ENCODE peak calls at places on chromosome 2, in seven cellular contexts. One of them, this sample, is unnamed.

GRCh38 chr2:73004889-73005596 is 66.5 kb downstream of the SFXN5 start:
- DNase-seq in cardiac muscle cell: no peak
- DNase-seq in effector memory CD4-positive, alpha-beta T cell: no peak
- DNase-seq in colonic mucosa: no peak
- DNase-seq in left ventricle myocardium inferior: no peak
- DNase-seq in HCT116: no peak
- DNase-seq in GM23248: no peak
- DNase-seq in this sample: no peak

GRCh38 chr2:42169869-42170465 is 814 bp downstream of the EML4 start:
- DNase-seq in GM23248: peak; percentile 39
- DNase-seq in cardiac muscle cell: no peak
- DNase-seq in effector memory CD4-positive, alpha-beta T cell: no peak
- DNase-seq in colonic mucosa: no peak
- DNase-seq in HCT116: no peak
- DNase-seq in left ventricle myocardium inferior: no peak
- DNase-seq in this sample: peak; percentile 31

GRCh38 chr2:11175293-11175795 is 20.1 kb downstream of the SLC66A3 start:
- DNase-seq in HCT116: no peak
- DNase-seq in left ventricle myocardium inferior: no peak
- DNase-seq in colonic mucosa: no peak
- DNase-seq in GM23248: peak; percentile 58
- DNase-seq in cardiac muscle cell: peak; percentile 81
- DNase-seq in effector memory CD4-positive, alpha-beta T cell: no peak
- DNase-seq in this sample: no peak

GRCh38 chr2:136243638-136244557 is 125.9 kb upstream of the CXCR4 start:
- DNase-seq in cardiac muscle cell: no peak
- DNase-seq in HCT116: no peak
- DNase-seq in left ventricle myocardium inferior: no peak
- DNase-seq in colonic mucosa: no peak
- DNase-seq in effector memory CD4-positive, alpha-beta T cell: no peak
- DNase-seq in GM23248: no peak
- DNase-seq in this sample: no peak

GRCh38 chr2:160666019-160666676 is 172.5 kb upstream of the RBMS1 start:
- DNase-seq in GM23248: peak; percentile 97
- DNase-seq in effector memory CD4-positive, alpha-beta T cell: no peak
- DNase-seq in left ventricle myocardium inferior: no peak
- DNase-seq in colonic mucosa: no peak
- DNase-seq in cardiac muscle cell: peak; percentile 98
- DNase-seq in HCT116: peak; percentile 77
- DNase-seq in this sample: no peak

GRCh38 chr2:232486558-232487384 is 863 bp downstream of the ECEL1 start:
- DNase-seq in effector memory CD4-positive, alpha-beta T cell: no peak
- DNase-seq in colonic mucosa: no peak
- DNase-seq in left ventricle myocardium inferior: peak; percentile 9
- DNase-seq in cardiac muscle cell: no peak
- DNase-seq in GM23248: no peak
- DNase-seq in HCT116: no peak
- DNase-seq in this sample: no peak

GRCh38 chr2:140947236-140947635 is 1183.6 kb downstream of the LRP1B start:
- DNase-seq in left ventricle myocardium inferior: no peak
- DNase-seq in colonic mucosa: no peak
- DNase-seq in effector memory CD4-positive, alpha-beta T cell: no peak
- DNase-seq in HCT116: no peak
- DNase-seq in GM23248: no peak
- DNase-seq in cardiac muscle cell: no peak
- DNase-seq in this sample: no peak

GRCh38 chr2:43139996-43140621 is 86.3 kb downstream of the ZFP36L2 start:
- DNase-seq in colonic mucosa: no peak
- DNase-seq in GM23248: no peak
- DNase-seq in HCT116: no peak
- DNase-seq in effector memory CD4-positive, alpha-beta T cell: no peak
- DNase-seq in left ventricle myocardium inferior: peak; percentile 64
- DNase-seq in cardiac muscle cell: peak; percentile 86
- DNase-seq in this sample: no peak

GRCh38 chr2:227479865-227480475 is 8.0 kb downstream of the AGFG1 start:
- DNase-seq in cardiac muscle cell: peak; percentile 83
- DNase-seq in GM23248: peak; percentile 65
- DNase-seq in colonic mucosa: no peak
- DNase-seq in effector memory CD4-positive, alpha-beta T cell: no peak
- DNase-seq in HCT116: no peak
- DNase-seq in left ventricle myocardium inferior: no peak
- DNase-seq in this sample: peak; percentile 14

GRCh38 chr2:3405876-3406275 is 26.4 kb downstream of the TRAPPC12 start:
- DNase-seq in GM23248: no peak
- DNase-seq in colonic mucosa: no peak
- DNase-seq in left ventricle myocardium inferior: peak; percentile 43
- DNase-seq in cardiac muscle cell: no peak
- DNase-seq in HCT116: no peak
- DNase-seq in effector memory CD4-positive, alpha-beta T cell: no peak
- DNase-seq in this sample: no peak

GRCh38 chr2:239776441-239777033 is 248.6 kb downstream of the NDUFA10 start:
- DNase-seq in HCT116: no peak
- DNase-seq in effector memory CD4-positive, alpha-beta T cell: no peak
- DNase-seq in cardiac muscle cell: no peak
- DNase-seq in colonic mucosa: no peak
- DNase-seq in left ventricle myocardium inferior: no peak
- DNase-seq in GM23248: no peak
- DNase-seq in this sample: no peak
- H3K4me1 ChIP-seq in HCT116: no peaks in the 10 kb centered on the region
- H3K4me1 ChIP-seq in effector memory CD4-positive, alpha-beta T cell: no peaks in the 10 kb centered on the region
- H3K4me1 ChIP-seq in cardiac muscle cell: no peaks in the 10 kb centered on the region
- H3K4me1 ChIP-seq in colonic mucosa: no peaks in the 10 kb centered on the region
- H3K4me1 ChIP-seq in left ventricle myocardium inferior: no peaks in the 10 kb centered on the region
- H3K4me1 ChIP-seq in GM23248: no peaks in the 10 kb centered on the region
- H3K4me1 ChIP-seq in this sample: no peaks in the 10 kb centered on the region

DNA sequence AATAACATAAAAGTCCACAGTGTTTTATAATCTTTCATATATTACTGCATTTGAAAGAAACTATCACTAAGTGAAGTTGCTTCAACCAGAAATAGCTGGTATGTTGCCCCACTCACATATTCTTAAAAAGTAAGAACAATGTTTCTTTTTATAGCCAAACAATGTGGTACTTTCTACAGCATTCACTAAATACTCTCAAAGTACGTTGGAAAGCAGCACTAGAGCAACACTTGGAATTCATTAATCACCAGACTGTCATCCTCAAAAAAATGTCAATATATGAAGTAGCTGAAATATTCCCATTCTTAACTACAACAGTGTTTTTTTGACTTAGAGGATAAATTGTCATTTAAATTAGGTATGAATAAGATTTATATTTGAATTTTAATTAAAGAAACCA is 32.8 kb downstream of the COBLL1 start:
- DNase-seq in left ventricle myocardium inferior: no peak
- DNase-seq in GM23248: peak; percentile 27
- DNase-seq in colonic mucosa: no peak
- DNase-seq in HCT116: no peak
- DNase-seq in effector memory CD4-positive, alpha-beta T cell: no peak
- DNase-seq in cardiac muscle cell: peak; percentile 19
- DNase-seq in this sample: no peak
- H3K4me3 ChIP-seq in left ventricle myocardium inferior: no peak overlapping the region
- H3K4me3 ChIP-seq in GM23248: no peak overlapping the region
- H3K4me3 ChIP-seq in colonic mucosa: no peak overlapping the region
- H3K4me3 ChIP-seq in HCT116: no peak overlapping the region
- H3K4me3 ChIP-seq in effector memory CD4-positive, alpha-beta T cell: no peak overlapping the region
- H3K4me3 ChIP-seq in cardiac muscle cell: no peak overlapping the region
- H3K4me3 ChIP-seq in this sample: no peak overlapping the region

DNA sequence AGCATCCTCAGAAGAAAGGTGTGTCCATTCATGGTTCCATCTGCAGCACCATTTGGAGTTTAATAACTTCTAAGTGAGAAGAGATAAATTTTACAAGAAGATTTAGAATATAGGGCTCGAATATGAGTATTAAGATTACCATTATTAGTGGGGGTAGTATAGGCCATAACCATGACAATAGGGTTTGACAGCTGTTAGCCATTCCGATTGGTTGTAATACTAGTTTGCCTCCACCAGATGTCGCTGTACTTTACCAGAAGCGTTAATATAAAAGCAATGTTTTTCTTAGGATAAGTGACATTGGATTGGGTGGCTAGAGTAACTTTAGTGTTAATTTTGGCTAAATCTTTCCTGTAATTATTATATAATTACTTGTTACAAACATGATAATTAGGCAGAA is 107.5 kb upstream of the SRD5A2 start:
- DNase-seq in GM23248: no peak
- DNase-seq in colonic mucosa: no peak
- DNase-seq in cardiac muscle cell: peak; percentile 15
- DNase-seq in HCT116: peak; percentile 23
- DNase-seq in left ventricle myocardium inferior: no peak
- DNase-seq in effector memory CD4-positive, alpha-beta T cell: no peak
- DNase-seq in this sample: no peak
- H3K9me3 ChIP-seq in GM23248: no peaks in the 10 kb centered on the region
- H3K9me3 ChIP-seq in colonic mucosa: no peaks in the 10 kb centered on the region
- H3K9me3 ChIP-seq in cardiac muscle cell: no peaks in the 10 kb centered on the region
- H3K9me3 ChIP-seq in HCT116: peaks cover 10% of the 10 kb centered on the region
- H3K9me3 ChIP-seq in left ventricle myocardium inferior: peaks cover 58% of the 10 kb centered on the region
- H3K9me3 ChIP-seq in effector memory CD4-positive, alpha-beta T cell: peaks cover 11% of the 10 kb centered on the region
- H3K9me3 ChIP-seq in this sample: no peaks in the 10 kb centered on the region

GRCh38 chr2:8606649-8607550 is 75.0 kb upstream of the ID2 start:
- DNase-seq in GM23248: no peak
- DNase-seq in HCT116: no peak
- DNase-seq in colonic mucosa: no peak
- DNase-seq in left ventricle myocardium inferior: no peak
- DNase-seq in cardiac muscle cell: no peak
- DNase-seq in effector memory CD4-positive, alpha-beta T cell: no peak
- DNase-seq in this sample: no peak
- H3K4me1 ChIP-seq in GM23248: peaks cover 32% of the 10 kb centered on the region
- H3K4me1 ChIP-seq in HCT116: peaks cover 16% of the 10 kb centered on the region
- H3K4me1 ChIP-seq in colonic mucosa: no peaks in the 10 kb centered on the region
- H3K4me1 ChIP-seq in left ventricle myocardium inferior: peaks cover 12% of the 10 kb centered on the region
- H3K4me1 ChIP-seq in cardiac muscle cell: peaks cover 24% of the 10 kb centered on the region
- H3K4me1 ChIP-seq in effector memory CD4-positive, alpha-beta T cell: no peaks in the 10 kb centered on the region
- H3K4me1 ChIP-seq in this sample: no peaks in the 10 kb centered on the region

GRCh38 chr2:218383892-218384519 is 1.9 kb downstream of the SLC11A1 start:
- DNase-seq in GM23248: peak; percentile 48
- DNase-seq in cardiac muscle cell: no peak
- DNase-seq in colonic mucosa: no peak
- DNase-seq in effector memory CD4-positive, alpha-beta T cell: no peak
- DNase-seq in HCT116: no peak
- DNase-seq in left ventricle myocardium inferior: no peak
- DNase-seq in this sample: no peak
- H3K4me3 ChIP-seq in GM23248: no peak overlapping the region
- H3K4me3 ChIP-seq in cardiac muscle cell: no peak overlapping the region
- H3K4me3 ChIP-seq in colonic mucosa: no peak overlapping the region
- H3K4me3 ChIP-seq in effector memory CD4-positive, alpha-beta T cell: no peak overlapping the region
- H3K4me3 ChIP-seq in HCT116: no peak overlapping the region
- H3K4me3 ChIP-seq in left ventricle myocardium inferior: no peak overlapping the region
- H3K4me3 ChIP-seq in this sample: no peak overlapping the region

DNA sequence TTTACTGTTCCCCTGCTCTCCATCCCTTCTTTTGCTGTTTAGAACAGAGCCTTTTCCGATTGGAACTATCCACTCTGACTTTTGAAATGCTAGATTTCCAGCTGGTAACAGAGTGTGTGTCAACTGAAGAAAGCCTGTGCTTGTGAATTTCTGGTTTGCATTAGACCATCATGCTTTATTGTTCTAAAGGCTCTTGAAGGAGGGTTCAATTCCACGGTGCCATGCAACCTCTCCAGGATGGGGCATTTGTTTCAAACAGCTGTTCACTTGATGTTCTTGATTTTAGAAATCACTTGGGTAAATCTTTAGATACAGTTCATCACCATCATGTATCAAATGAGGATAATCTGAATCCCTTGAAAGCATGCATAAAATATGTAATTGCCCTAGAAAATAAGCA is 156.7 kb downstream of the QPCT start:
- DNase-seq in HCT116: no peak
- DNase-seq in colonic mucosa: no peak
- DNase-seq in effector memory CD4-positive, alpha-beta T cell: no peak
- DNase-seq in cardiac muscle cell: no peak
- DNase-seq in GM23248: no peak
- DNase-seq in left ventricle myocardium inferior: no peak
- DNase-seq in this sample: no peak
- H3K9me3 ChIP-seq in HCT116: no peaks in the 10 kb centered on the region
- H3K9me3 ChIP-seq in colonic mucosa: no peaks in the 10 kb centered on the region
- H3K9me3 ChIP-seq in effector memory CD4-positive, alpha-beta T cell: no peaks in the 10 kb centered on the region
- H3K9me3 ChIP-seq in cardiac muscle cell: no peaks in the 10 kb centered on the region
- H3K9me3 ChIP-seq in GM23248: no peaks in the 10 kb centered on the region
- H3K9me3 ChIP-seq in left ventricle myocardium inferior: peaks cover 3% of the 10 kb centered on the region
- H3K9me3 ChIP-seq in this sample: no peaks in the 10 kb centered on the region

DNA sequence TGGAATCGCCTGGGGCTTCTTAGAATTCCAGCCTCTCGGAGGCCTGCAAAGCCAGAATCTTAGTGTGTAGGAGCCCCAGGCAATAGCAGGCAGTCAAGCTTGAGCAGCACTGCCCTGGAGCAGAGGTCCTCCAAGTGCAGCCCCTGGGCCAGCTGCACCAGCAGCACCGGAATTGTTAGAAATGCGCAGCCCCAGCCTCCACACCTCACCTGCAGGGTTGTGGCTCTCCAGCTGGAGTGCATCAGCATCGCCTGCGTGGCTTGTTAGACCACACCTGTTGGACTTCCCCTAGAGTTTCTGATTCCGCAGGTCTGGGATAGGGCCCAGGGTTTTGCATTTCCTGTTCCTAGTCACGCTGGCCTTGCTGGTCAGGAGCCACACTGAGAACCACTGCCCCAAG is 100.3 kb downstream of the ASAP2 start:
- DNase-seq in left ventricle myocardium inferior: no peak
- DNase-seq in colonic mucosa: no peak
- DNase-seq in GM23248: no peak
- DNase-seq in cardiac muscle cell: no peak
- DNase-seq in HCT116: no peak
- DNase-seq in effector memory CD4-positive, alpha-beta T cell: no peak
- DNase-seq in this sample: no peak
- H3K4me1 ChIP-seq in left ventricle myocardium inferior: peaks cover 66% of the 10 kb centered on the region
- H3K4me1 ChIP-seq in colonic mucosa: no peaks in the 10 kb centered on the region
- H3K4me1 ChIP-seq in GM23248: peaks cover 35% of the 10 kb centered on the region
- H3K4me1 ChIP-seq in cardiac muscle cell: peaks cover 8% of the 10 kb centered on the region
- H3K4me1 ChIP-seq in HCT116: peaks cover 11% of the 10 kb centered on the region
- H3K4me1 ChIP-seq in effector memory CD4-positive, alpha-beta T cell: no peaks in the 10 kb centered on the region
- H3K4me1 ChIP-seq in this sample: no peaks in the 10 kb centered on the region